ENCODE peak calls at places on chromosome 21, in five cellular contexts. P is neural progenitor cell, O is transverse colon, H is tibial artery, S is astrocyte of the spinal cord. Y is an unnamed sample.

GRCh38 chr21:45256912-45257672 is 30.6 kb downstream of the POFUT2 start:
- DNase-seq in H (no peak), S (no peak), P (peak; percentile 18), O (no peak), Y (no peak)

GRCh38 chr21:40139636-40140035 is 272.4 kb downstream of the PCP4 start:
- DNase-seq in S (no peak), P (no peak), H (no peak), O (no peak), Y (no peak)

GRCh38 chr21:45767071-45768006 is 123.8 kb downstream of the PCBP3 start:
- DNase-seq in S (peak; percentile 61), H (no peak), O (no peak), P (no peak), Y (no peak)

GRCh38 chr21:35198004-35198403 is 148.9 kb upstream of the RUNX1 start:
- DNase-seq in H (no peak), S (peak; percentile 90), O (no peak), P (no peak), Y (peak; percentile 79)

GRCh38 chr21:46005081-46005480 is 23.5 kb downstream of the COL6A1 start:
- DNase-seq in P (no peak), S (no peak), O (no peak), H (no peak), Y (no peak)

GRCh38 chr21:44262338-44263048 is 796 bp upstream of the DNMT3L start:
- DNase-seq in P (no peak), S (no peak), H (no peak), O (no peak), Y (no peak)

GRCh38 chr21:44903689-44904088 is 17.0 kb downstream of the ITGB2 start:
- DNase-seq in S (no peak), H (no peak), P (no peak), O (no peak), Y (no peak)

GRCh38 chr21:40179167-40179566 is 311.9 kb downstream of the PCP4 start:
- DNase-seq in O (no peak), H (no peak), S (no peak), P (no peak), Y (no peak)

GRCh38 chr21:35324372-35325220 is 275.5 kb upstream of the RUNX1 start:
- DNase-seq in S (peak; percentile 86), O (peak; percentile 14), P (no peak), H (no peak), Y (peak; percentile 59)

GRCh38 chr21:45865106-45865835 is 116.3 kb upstream of the COL6A1 start:
- DNase-seq in P (no peak), S (peak; percentile 84), O (no peak), H (no peak), Y (peak; percentile 80)

GRCh38 chr21:45029968-45030636 is 44.3 kb upstream of the ADARB1 start:
- DNase-seq in O (no peak), S (no peak), P (peak; percentile 81), H (no peak), Y (no peak)

GRCh38 chr21:39842741-39843146 is 24.5 kb upstream of the PCP4 start:
- DNase-seq in O (no peak), S (no peak), H (no peak), P (no peak), Y (no peak)

GRCh38 chr21:44920694-44921604 is at the start of gene ITGB2:
- DNase-seq in H (no peak), S (no peak), O (peak; percentile 57), P (no peak), Y (no peak)

GRCh38 chr21:21210552-21210951 is 212.3 kb downstream of the NCAM2 start:
- DNase-seq in S (no peak), P (no peak), O (no peak), H (no peak), Y (no peak)

GRCh38 chr21:44416193-44416592 is 39.1 kb upstream of the LRRC3 start:
- DNase-seq in S (no peak), P (no peak), O (no peak), H (peak; percentile 29), Y (no peak)

GRCh38 chr21:44699502-44700001 is 2.6 kb downstream of the KRTAP10-12 start:
- DNase-seq in S (no peak), O (no peak), P (no peak), H (peak; percentile 57), Y (no peak)

GRCh38 chr21:14273736-14274538 is 58.0 kb downstream of the RBM11 start:
- DNase-seq in P (peak; percentile 17), H (peak; percentile 64), O (peak; percentile 94), S (no peak), Y (no peak)
- H3K4me3 ChIP-seq in P (peak overlapping the region; percentile 8), H (no peak overlapping the region), O (peak overlapping the region; percentile 40), S (no peak overlapping the region), Y (no peak overlapping the region)

DNA sequence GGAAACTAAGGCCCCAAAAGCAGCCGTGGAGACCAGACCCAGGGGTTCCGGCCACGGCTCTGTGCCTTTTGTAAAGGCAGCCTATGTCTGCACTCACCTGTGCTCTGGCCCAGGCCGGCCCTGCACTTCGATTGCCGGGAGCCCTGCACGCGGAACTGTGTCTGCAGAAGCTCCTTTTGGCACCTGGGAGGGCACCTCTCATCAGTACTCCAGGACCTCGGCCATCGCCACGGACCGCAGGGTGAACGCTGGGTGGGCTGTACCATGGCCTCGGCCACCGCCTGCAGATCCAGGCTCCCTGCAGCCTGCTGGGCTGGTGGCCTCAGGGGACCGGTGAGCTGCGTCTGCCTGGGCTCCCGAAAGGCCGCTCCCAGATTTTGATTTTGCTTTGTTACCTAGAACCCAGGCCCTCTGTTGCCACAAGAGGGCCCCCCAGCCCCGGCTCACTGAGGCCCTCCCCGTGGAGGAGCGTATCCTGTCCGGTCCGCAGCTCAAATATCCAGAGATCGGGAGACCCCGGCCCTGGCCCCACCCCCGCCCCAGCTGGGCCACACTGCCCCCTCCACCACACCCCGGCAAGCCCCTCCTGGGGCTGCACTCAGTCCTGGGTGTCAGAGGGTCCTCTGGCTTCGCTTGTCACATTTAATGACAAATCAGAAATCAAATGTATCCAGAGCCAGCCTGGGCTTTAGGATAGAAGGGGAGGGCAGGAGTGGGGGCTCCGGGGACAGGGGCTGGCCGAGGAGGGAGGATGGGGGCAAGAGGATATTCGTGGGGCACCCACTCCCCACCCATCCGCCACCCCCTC is 60.2 kb upstream of the PDE9A start:
- DNase-seq in O (peak; percentile 85), S (peak; percentile 38), P (peak; percentile 90), H (no peak), Y (no peak)
- H3K4me3 ChIP-seq in O (no peak overlapping the region), S (no peak overlapping the region), P (no peak overlapping the region), H (no peak overlapping the region), Y (no peak overlapping the region)

DNA sequence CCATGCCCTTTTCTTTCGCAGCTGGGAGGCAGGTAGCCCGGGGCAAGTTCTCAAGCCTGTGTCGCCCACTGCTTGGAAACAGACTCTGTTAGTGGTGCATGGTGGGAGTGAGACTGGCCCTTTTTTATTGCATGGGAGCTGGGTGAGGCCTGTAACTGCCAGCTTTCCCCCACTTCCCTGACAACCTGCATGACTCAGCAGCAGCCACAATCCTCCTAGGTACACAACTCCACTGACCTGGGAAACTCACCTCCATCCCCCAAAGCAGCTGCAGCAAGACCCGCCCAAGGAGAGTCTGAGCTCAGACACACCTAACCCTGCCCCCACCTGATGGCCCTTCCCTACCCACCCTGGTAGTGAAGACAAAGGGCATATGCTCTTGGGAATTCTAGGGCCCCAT is 25.8 kb downstream of the PIGP start:
- DNase-seq in O (peak; percentile 82), H (no peak), P (no peak), S (no peak), Y (no peak)
- H3K4me3 ChIP-seq in O (no peak overlapping the region), H (no peak overlapping the region), P (no peak overlapping the region), S (no peak overlapping the region), Y (no peak overlapping the region)

GRCh38 chr21:17050646-17051045 is 462.2 kb upstream of the CXADR start:
- DNase-seq in S (no peak), O (no peak), P (no peak), H (no peak), Y (no peak)

GRCh38 chr21:17053321-17053720 is 459.5 kb upstream of the CXADR start:
- DNase-seq in S (no peak), H (no peak), P (no peak), O (no peak), Y (no peak)

GRCh38 chr21:17050156-17050555 is 462.7 kb upstream of the CXADR start:
- DNase-seq in P (no peak), S (no peak), O (no peak), H (no peak), Y (no peak)

GRCh38 chr21:17048974-17049373 is 463.9 kb upstream of the CXADR start:
- DNase-seq in H (no peak), P (no peak), S (no peak), O (no peak), Y (no peak)

DNA sequence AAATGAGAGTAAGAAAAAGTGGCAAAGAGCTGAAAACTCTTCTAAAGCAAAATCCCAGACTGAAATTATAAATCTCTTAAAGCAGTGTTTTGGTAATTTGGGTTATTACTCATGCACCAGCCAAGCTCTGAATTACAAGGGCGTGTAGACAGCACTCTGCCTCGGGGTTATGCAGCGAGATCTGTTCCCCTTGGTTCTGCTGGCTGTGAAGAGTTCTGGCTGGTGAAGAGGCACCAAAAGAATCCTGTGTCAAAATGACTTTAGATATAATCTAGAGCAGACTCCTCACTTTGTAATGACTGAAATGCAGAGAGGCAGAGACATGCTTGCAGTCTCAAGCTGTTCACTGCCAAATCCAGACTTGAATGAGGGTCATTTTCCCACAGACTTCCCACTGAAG is 461.8 kb upstream of the CXADR start:
- DNase-seq in P (no peak), O (no peak), H (no peak), S (no peak), Y (no peak)
- H3K4me3 ChIP-seq in P (no peak overlapping the region), O (no peak overlapping the region), H (no peak overlapping the region), S (no peak overlapping the region), Y (no peak overlapping the region)

Y was measured in AG04449.